ENCODE peak calls at places on chromosome 14, in four cellular contexts. I is activated naive CD8-positive, alpha-beta T cell treated with anti-CD3 and anti-CD28 coated beads, Interleukin-2, amount 50 U/mL, for 24 hours; L is ELR; D is hippocampal formation. A is an unnamed sample.
A peak's percentile ranks its signal among the peaks of the same experiment; 100 is the strongest.

GRCh38 chr14:30551460-30551859 is 7.5 kb upstream of the G2E3 start:
- DNase-seq in I (no peak), L (peak; percentile 21), D (no peak), A (no peak)

GRCh38 chr14:99380402-99380801 is 100.3 kb downstream of the SETD3 start:
- DNase-seq in I (no peak), L (peak; percentile 12), D (no peak), A (no peak)

GRCh38 chr14:101716956-101717662 is 44.4 kb upstream of the PPP2R5C start:
- DNase-seq in I (no peak), L (peak; percentile 50), D (no peak), A (no peak)

GRCh38 chr14:29166507-29166906 is 399.9 kb downstream of the FOXG1 start:
- DNase-seq in I (no peak), L (peak; percentile 10), D (no peak), A (no peak)

GRCh38 chr14:23316300-23316699 is 5.0 kb upstream of the PABPN1 start:
- DNase-seq in I (no peak), L (no peak), D (no peak), A (no peak)

GRCh38 chr14:83006071-83006670 is 1472.5 kb upstream of the SEL1L start:
- DNase-seq in I (no peak), L (no peak), D (no peak), A (no peak)

GRCh38 chr14:79631276-79631675 is 580.0 kb downstream of the DIO2 start:
- DNase-seq in I (no peak), L (no peak), D (no peak), A (no peak)

GRCh38 chr14:103543721-103544626 is 15.0 kb downstream of the TRMT61A start:
- DNase-seq in I (no peak), L (peak; percentile 17), D (peak; percentile 80), A (peak; percentile 81)

GRCh38 chr14:51261151-51261550 is 21.1 kb downstream of the TMX1 start:
- DNase-seq in I (no peak), L (no peak), D (no peak), A (no peak)